ENCODE peak calls at places on chromosomes 7 and 10, in nine cellular contexts. S, F, N, H, W, K, E, V and P are unnamed samples.

GRCh38 chr7:21996641-21997040 is 50.9 kb upstream of the CDCA7L start:
- DNase-seq in E (no peak), W (no peak), N (no peak), H (no peak), S (no peak), K (no peak), V (no peak), F (peak), P (no peak)

GRCh38 chr7:46286346-46286745 is 365.3 kb upstream of the IGFBP3 start:
- DNase-seq in E (no peak), S (no peak), F (no peak), N (no peak), W (no peak), H (no peak), K (no peak), V (no peak), P (no peak)

GRCh38 chr7:123769371-123769770 is 20.6 kb upstream of the WASL start:
- DNase-seq in V (peak), E (peak), S (peak), W (no peak), F (peak), H (no peak), N (no peak), K (peak), P (no peak)

GRCh38 chr10:108424656-108425055 is 1260.2 kb upstream of the SORCS1 start:
- DNase-seq in S (no peak), H (no peak), W (no peak), E (no peak), V (no peak), K (no peak), F (peak), N (no peak), P (no peak)

GRCh38 chr7:138865843-138866242 is 67.8 kb upstream of the ATP6V0A4 start:
- DNase-seq in W (peak), K (no peak), N (no peak), V (no peak), S (no peak), F (no peak), H (no peak), E (no peak), P (no peak)

GRCh38 chr10:105803206-105803605 is 1162.1 kb downstream of the SORCS3 start:
- DNase-seq in H (no peak), E (no peak), N (no peak), F (no peak), V (no peak), S (no peak), K (no peak), W (no peak), P (no peak)

GRCh38 chr7:112414855-112415490 is 35.3 kb upstream of the IFRD1 start:
- DNase-seq in H (peak), K (no peak), E (peak), S (no peak), N (no peak), F (peak), V (peak), W (no peak), P (no peak)

GRCh38 chr10:101782811-101783735 is at the start of gene NPM3:
- DNase-seq in K (peak), H (peak), W (no peak), E (peak), F (peak), S (peak), V (peak), N (peak), P (peak)

GRCh38 chr10:31399171-31399570 is 80.2 kb downstream of the ZEB1 start:
- DNase-seq in N (no peak), F (no peak), E (no peak), K (no peak), H (no peak), W (no peak), V (no peak), S (no peak), P (no peak)

GRCh38 chr7:271266-272107 is 18.5 kb upstream of the FOXL3 start:
- DNase-seq in S (no peak), F (peak), W (no peak), E (no peak), V (no peak), K (no peak), N (no peak), H (no peak), P (no peak)

GRCh38 chr7:148665211-148665610 is 33.5 kb upstream of the CUL1 start:
- DNase-seq in H (no peak), V (no peak), F (peak), S (no peak), W (no peak), E (no peak), K (no peak), N (no peak), P (no peak)

GRCh38 chr7:158512869-158513268 is 74.8 kb downstream of the PTPRN2 start:
- DNase-seq in W (no peak), V (no peak), E (no peak), K (no peak), H (no peak), N (no peak), S (no peak), F (no peak), P (no peak)

GRCh38 chr7:52287698-52288097 is 747.7 kb upstream of the POM121L12 start:
- DNase-seq in K (no peak), W (no peak), V (no peak), H (no peak), S (no peak), E (no peak), F (no peak), N (no peak), P (no peak)

GRCh38 chr7:79317728-79318127 is 135.7 kb downstream of the MAGI2 start:
- DNase-seq in F (peak), N (no peak), H (no peak), W (no peak), V (peak), S (no peak), K (no peak), E (peak), P (no peak)

GRCh38 chr7:142602756-142603155 is 146.5 kb upstream of the PRSS1 start:
- DNase-seq in V (no peak), K (no peak), N (no peak), F (peak), H (no peak), E (no peak), W (no peak), S (peak), P (no peak)

GRCh38 chr7:102101111-102101551 is 185.5 kb upstream of the SH2B2 start:
- DNase-seq in H (no peak), E (no peak), S (no peak), V (no peak), N (no peak), F (no peak), W (no peak), K (no peak), P (no peak)

DNA sequence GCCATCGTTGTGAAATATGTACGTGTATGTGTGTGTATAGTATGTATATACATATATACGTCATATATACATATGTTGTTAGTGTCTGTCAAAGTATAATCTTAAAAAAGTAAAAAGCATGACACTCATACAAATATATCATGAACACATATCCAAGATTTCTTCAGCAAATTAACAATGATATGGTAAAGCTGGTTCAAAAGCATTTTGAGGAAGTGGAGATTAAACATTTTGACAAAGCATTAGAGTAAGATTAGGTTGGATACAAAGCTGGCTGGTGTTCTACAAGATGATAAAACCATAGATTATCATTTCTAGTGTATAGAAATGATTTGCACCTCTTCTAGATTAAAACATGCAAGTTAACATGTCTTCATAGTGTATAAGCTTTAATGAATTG is 771 bp upstream of the NUDCD3 start:
- DNase-seq in N (no peak), E (no peak), S (no peak), H (no peak), K (no peak), F (no peak), V (no peak), W (no peak), P (no peak)
- H3K4me3 ChIP-seq in N (peak), E (peak), S (peak), H (peak), K (peak), F (peak), V (peak), W (peak), P (peak)

GRCh38 chr7:16702433-16702832 is 51.1 kb upstream of the TSPAN13 start:
- DNase-seq in N (no peak), E (no peak), W (no peak), F (no peak), V (peak), K (no peak), H (no peak), S (no peak), P (no peak)
- TF ChIP-seq CTCF in N (no peak), E (no peak), W (no peak), F (no peak), V (no peak), K (no peak), H (peak), S (peak), P (no peak)

GRCh38 chr10:69866688-69867461 is 65.2 kb downstream of the COL13A1 start:
- DNase-seq in S (peak), N (peak), F (peak), V (no peak), E (peak), K (peak), W (no peak), H (peak), P (no peak)
- H3K27ac ChIP-seq in S (peak), N (peak), F (peak), V (no peak), E (no peak), K (peak), W (no peak), H (peak), P (peak)

GRCh38 chr7:111092406-111093160 is 1.7 kb downstream of the LRRN3 start:
- DNase-seq in W (no peak), S (no peak), H (no peak), F (no peak), V (no peak), E (no peak), K (no peak), N (no peak), P (no peak)

GRCh38 chr7:111094387-111094786 is 3.5 kb downstream of the LRRN3 start:
- DNase-seq in F (no peak), N (no peak), V (no peak), W (no peak), H (no peak), S (no peak), K (no peak), E (no peak), P (no peak)

GRCh38 chr7:111090834-111091233 is at the start of gene LRRN3:
- DNase-seq in F (peak), E (no peak), W (no peak), N (no peak), K (no peak), S (peak), H (peak), V (no peak), P (peak)

GRCh38 chr7:111089822-111090426 is 1.0 kb upstream of the LRRN3 start:
- DNase-seq in W (no peak), N (no peak), H (peak), F (peak), K (no peak), V (peak), S (no peak), E (peak), P (no peak)

DNA sequence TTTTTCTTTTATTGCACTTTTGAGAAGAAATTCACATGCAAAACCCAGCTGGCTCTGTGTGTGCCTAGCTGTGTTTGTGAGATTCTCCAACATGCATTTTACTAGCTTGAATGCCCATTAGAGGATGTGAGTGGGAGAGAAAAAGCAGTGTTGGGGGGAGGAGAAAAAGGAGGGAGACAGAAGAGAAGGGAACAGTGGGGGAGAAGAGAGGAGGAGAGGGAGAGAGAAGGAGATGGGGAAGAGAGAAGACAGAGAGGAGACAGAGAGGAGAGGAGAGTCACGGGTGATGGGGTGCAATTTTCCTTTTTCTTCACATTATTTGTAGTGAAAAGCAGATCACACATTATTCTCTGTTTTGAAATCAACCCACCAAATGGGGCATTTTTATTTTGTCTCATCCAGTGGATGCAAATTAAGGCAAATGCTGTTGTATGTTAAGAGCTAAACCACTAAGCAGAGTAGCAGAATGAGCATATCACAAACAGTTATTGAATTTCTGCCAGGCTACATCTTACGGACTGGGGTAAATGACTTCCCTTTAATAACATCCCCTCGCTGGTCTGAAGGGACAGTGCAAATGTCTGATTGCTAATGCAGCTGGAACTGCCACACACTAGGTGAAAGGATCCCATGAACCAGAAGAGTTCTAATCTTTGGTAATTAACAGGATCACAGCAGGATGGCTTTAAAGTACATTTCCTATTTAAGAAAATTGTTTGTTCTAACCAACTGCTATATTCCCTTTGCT is 870 bp downstream of the LRRN3 start:
- DNase-seq in F (no peak), V (no peak), H (peak), K (no peak), N (no peak), E (no peak), W (no peak), S (no peak), P (no peak)
- H3K4me3 ChIP-seq in F (peak), V (no peak), H (peak), K (peak), N (no peak), E (no peak), W (no peak), S (peak), P (peak)

GRCh38 chr7:100826546-100827329 is 585 bp downstream of the EPHB4 start:
- DNase-seq in H (no peak), E (no peak), W (no peak), F (peak), N (no peak), V (no peak), S (no peak), K (no peak), P (no peak)

GRCh38 chr7:100825215-100825671 is 2.1 kb downstream of the EPHB4 start:
- DNase-seq in K (no peak), E (no peak), S (no peak), F (no peak), V (no peak), H (peak), N (peak), W (no peak), P (no peak)

GRCh38 chr7:100827330-100828226 is at the start of gene EPHB4:
- DNase-seq in S (peak), N (peak), H (peak), F (peak), W (no peak), K (peak), E (peak), V (peak), P (no peak)

GRCh38 chr7:100824499-100825214 is 2.7 kb downstream of the EPHB4 start:
- DNase-seq in H (peak), S (no peak), K (no peak), F (no peak), W (no peak), V (no peak), E (no peak), N (no peak), P (no peak)

GRCh38 chr7:100825760-100826545 is 1.4 kb downstream of the EPHB4 start:
- DNase-seq in F (peak), K (no peak), V (peak), S (no peak), W (no peak), E (no peak), N (peak), H (peak), P (no peak)
- TF ChIP-seq CTCF in F (peak), K (no peak), V (peak), S (no peak), W (no peak), E (peak), N (no peak), H (peak), P (no peak)

GRCh38 chr10:119302172-119302571 is 94.8 kb downstream of the GRK5 start:
- DNase-seq in W (no peak), H (no peak), V (no peak), F (no peak), N (no peak), E (no peak), K (no peak), S (no peak), P (no peak)
- H3K27ac ChIP-seq in W (no peak), H (no peak), V (peak), F (no peak), N (no peak), E (no peak), K (peak), S (peak), P (peak)

GRCh38 chr10:49184642-49185111 is 3.5 kb downstream of the TMEM273 start:
- DNase-seq in F (no peak), N (peak), S (no peak), W (no peak), E (no peak), V (no peak), K (no peak), H (no peak), P (no peak)
- H3K4me3 ChIP-seq in F (no peak), N (no peak), S (peak), W (peak), E (no peak), V (no peak), K (no peak), H (no peak), P (no peak)